ENCODE peak calls at places on chromosomes 6 and 20, in seven cellular contexts. One of them, this sample, is unnamed.

GRCh38 chr20:56157530-56158203 is 90.9 kb upstream of the MC3R start:
- DNase-seq in HCT116: no peak
- DNase-seq in tibial nerve: no peak
- DNase-seq in Panc1: no peak
- DNase-seq in upper lobe of left lung: no peak
- DNase-seq in epithelial cell of proximal tubule: no peak
- DNase-seq in fibroblast of pulmonary artery: no peak
- DNase-seq in this sample: no peak

GRCh38 chr6:123105561-123105960 is 109.5 kb downstream of the CLVS2 start:
- DNase-seq in tibial nerve: no peak
- DNase-seq in Panc1: no peak
- DNase-seq in epithelial cell of proximal tubule: no peak
- DNase-seq in HCT116: no peak
- DNase-seq in upper lobe of left lung: no peak
- DNase-seq in fibroblast of pulmonary artery: peak
- DNase-seq in this sample: no peak

GRCh38 chr6:154123131-154123530 is 84.1 kb downstream of the OPRM1 start:
- DNase-seq in upper lobe of left lung: no peak
- DNase-seq in HCT116: no peak
- DNase-seq in Panc1: no peak
- DNase-seq in fibroblast of pulmonary artery: no peak
- DNase-seq in epithelial cell of proximal tubule: no peak
- DNase-seq in tibial nerve: no peak
- DNase-seq in this sample: no peak

GRCh38 chr20:53750827-53751393 is 157.3 kb upstream of the ZNF217 start:
- DNase-seq in epithelial cell of proximal tubule: no peak
- DNase-seq in HCT116: no peak
- DNase-seq in fibroblast of pulmonary artery: peak
- DNase-seq in tibial nerve: no peak
- DNase-seq in Panc1: no peak
- DNase-seq in upper lobe of left lung: no peak
- DNase-seq in this sample: no peak

GRCh38 chr20:51306521-51307358 is 235.8 kb downstream of the NFATC2 start:
- DNase-seq in upper lobe of left lung: peak
- DNase-seq in HCT116: peak
- DNase-seq in tibial nerve: peak
- DNase-seq in fibroblast of pulmonary artery: peak
- DNase-seq in epithelial cell of proximal tubule: no peak
- DNase-seq in Panc1: peak
- DNase-seq in this sample: peak

GRCh38 chr20:13736792-13737191 is 47.9 kb downstream of the ESF1 start:
- DNase-seq in fibroblast of pulmonary artery: peak
- DNase-seq in tibial nerve: peak
- DNase-seq in Panc1: no peak
- DNase-seq in upper lobe of left lung: no peak
- DNase-seq in epithelial cell of proximal tubule: no peak
- DNase-seq in HCT116: no peak
- DNase-seq in this sample: no peak

GRCh38 chr6:71107935-71108420 is 151.1 kb upstream of the B3GAT2 start:
- DNase-seq in tibial nerve: no peak
- DNase-seq in Panc1: no peak
- DNase-seq in HCT116: peak
- DNase-seq in epithelial cell of proximal tubule: peak
- DNase-seq in fibroblast of pulmonary artery: peak
- DNase-seq in upper lobe of left lung: no peak
- DNase-seq in this sample: no peak

GRCh38 chr6:40879169-40879568 is 159.9 kb downstream of the UNC5CL start:
- DNase-seq in fibroblast of pulmonary artery: no peak
- DNase-seq in HCT116: no peak
- DNase-seq in Panc1: no peak
- DNase-seq in epithelial cell of proximal tubule: no peak
- DNase-seq in upper lobe of left lung: no peak
- DNase-seq in tibial nerve: no peak
- DNase-seq in this sample: no peak

GRCh38 chr6:16982827-16983226 is 119.0 kb upstream of the STMND1 start:
- DNase-seq in HCT116: no peak
- DNase-seq in Panc1: no peak
- DNase-seq in fibroblast of pulmonary artery: peak
- DNase-seq in upper lobe of left lung: no peak
- DNase-seq in epithelial cell of proximal tubule: no peak
- DNase-seq in tibial nerve: no peak
- DNase-seq in this sample: no peak

GRCh38 chr20:37898301-37899104 is 4.4 kb upstream of the VSTM2L start:
- DNase-seq in HCT116: no peak
- DNase-seq in fibroblast of pulmonary artery: no peak
- DNase-seq in Panc1: no peak
- DNase-seq in epithelial cell of proximal tubule: no peak
- DNase-seq in tibial nerve: no peak
- DNase-seq in upper lobe of left lung: no peak
- DNase-seq in this sample: no peak

GRCh38 chr20:37899105-37900045 is 3.6 kb upstream of the VSTM2L start:
- DNase-seq in tibial nerve: no peak
- DNase-seq in fibroblast of pulmonary artery: no peak
- DNase-seq in Panc1: no peak
- DNase-seq in epithelial cell of proximal tubule: no peak
- DNase-seq in HCT116: no peak
- DNase-seq in upper lobe of left lung: no peak
- DNase-seq in this sample: no peak

GRCh38 chr20:37894454-37894853 is 8.5 kb upstream of the VSTM2L start:
- DNase-seq in upper lobe of left lung: no peak
- DNase-seq in tibial nerve: no peak
- DNase-seq in HCT116: no peak
- DNase-seq in fibroblast of pulmonary artery: no peak
- DNase-seq in epithelial cell of proximal tubule: no peak
- DNase-seq in Panc1: no peak
- DNase-seq in this sample: no peak

GRCh38 chr20:37893566-37894241 is 9.2 kb upstream of the VSTM2L start:
- DNase-seq in HCT116: no peak
- DNase-seq in upper lobe of left lung: no peak
- DNase-seq in fibroblast of pulmonary artery: no peak
- DNase-seq in tibial nerve: no peak
- DNase-seq in epithelial cell of proximal tubule: no peak
- DNase-seq in Panc1: no peak
- DNase-seq in this sample: no peak

DNA sequence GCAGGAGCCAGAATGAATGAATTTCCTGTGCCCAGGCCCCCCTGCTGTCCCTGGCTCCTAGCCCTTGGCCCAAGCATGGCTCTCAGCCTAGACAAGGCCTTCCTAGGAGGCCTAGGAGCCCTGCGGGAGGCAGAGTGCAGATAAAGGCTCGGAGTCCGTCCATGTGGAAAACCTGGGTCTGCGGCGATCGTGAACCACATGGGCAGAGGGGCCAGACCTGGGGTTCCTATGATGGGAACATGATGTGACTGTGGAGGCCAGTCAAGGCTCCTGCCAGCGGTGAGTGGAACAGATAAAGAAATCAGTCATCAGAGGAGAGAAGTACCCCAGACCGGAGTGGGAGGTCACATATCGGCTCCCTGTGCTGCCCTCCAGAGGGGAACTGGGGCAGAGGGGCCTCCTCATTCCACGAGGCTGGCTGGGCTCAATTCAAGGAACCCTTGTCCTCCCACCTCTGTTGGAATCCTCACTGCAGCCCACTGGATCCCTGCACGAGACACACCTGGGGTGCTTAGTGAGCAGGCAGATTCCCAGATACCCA is 5.8 kb upstream of the VSTM2L start:
- DNase-seq in fibroblast of pulmonary artery: peak
- DNase-seq in epithelial cell of proximal tubule: no peak
- DNase-seq in upper lobe of left lung: peak
- DNase-seq in Panc1: no peak
- DNase-seq in tibial nerve: no peak
- DNase-seq in HCT116: no peak
- DNase-seq in this sample: no peak
- TF ChIP-seq CTCF in fibroblast of pulmonary artery: peak
- TF ChIP-seq CTCF in epithelial cell of proximal tubule: peak
- TF ChIP-seq CTCF in upper lobe of left lung: no peak
- TF ChIP-seq CTCF in Panc1: no peak
- TF ChIP-seq CTCF in tibial nerve: no peak
- TF ChIP-seq CTCF in HCT116: peak
- TF ChIP-seq CTCF in this sample: peak

GRCh38 chr6:113971786-113972185 is 838 bp upstream of the HDAC2 start:
- DNase-seq in epithelial cell of proximal tubule: no peak
- DNase-seq in fibroblast of pulmonary artery: peak
- DNase-seq in HCT116: no peak
- DNase-seq in Panc1: no peak
- DNase-seq in upper lobe of left lung: no peak
- DNase-seq in tibial nerve: no peak
- DNase-seq in this sample: no peak

GRCh38 chr6:113967777-113968176 is 3.2 kb downstream of the HDAC2 start:
- DNase-seq in epithelial cell of proximal tubule: no peak
- DNase-seq in tibial nerve: no peak
- DNase-seq in fibroblast of pulmonary artery: no peak
- DNase-seq in Panc1: no peak
- DNase-seq in HCT116: no peak
- DNase-seq in upper lobe of left lung: no peak
- DNase-seq in this sample: no peak

GRCh38 chr6:113969888-113970807 is 800 bp downstream of the HDAC2 start:
- DNase-seq in upper lobe of left lung: peak
- DNase-seq in epithelial cell of proximal tubule: no peak
- DNase-seq in HCT116: no peak
- DNase-seq in Panc1: no peak
- DNase-seq in tibial nerve: peak
- DNase-seq in fibroblast of pulmonary artery: peak
- DNase-seq in this sample: peak

GRCh38 chr6:113968472-113968871 is 2.5 kb downstream of the HDAC2 start:
- DNase-seq in upper lobe of left lung: no peak
- DNase-seq in Panc1: no peak
- DNase-seq in epithelial cell of proximal tubule: no peak
- DNase-seq in tibial nerve: no peak
- DNase-seq in HCT116: no peak
- DNase-seq in fibroblast of pulmonary artery: no peak
- DNase-seq in this sample: no peak

DNA sequence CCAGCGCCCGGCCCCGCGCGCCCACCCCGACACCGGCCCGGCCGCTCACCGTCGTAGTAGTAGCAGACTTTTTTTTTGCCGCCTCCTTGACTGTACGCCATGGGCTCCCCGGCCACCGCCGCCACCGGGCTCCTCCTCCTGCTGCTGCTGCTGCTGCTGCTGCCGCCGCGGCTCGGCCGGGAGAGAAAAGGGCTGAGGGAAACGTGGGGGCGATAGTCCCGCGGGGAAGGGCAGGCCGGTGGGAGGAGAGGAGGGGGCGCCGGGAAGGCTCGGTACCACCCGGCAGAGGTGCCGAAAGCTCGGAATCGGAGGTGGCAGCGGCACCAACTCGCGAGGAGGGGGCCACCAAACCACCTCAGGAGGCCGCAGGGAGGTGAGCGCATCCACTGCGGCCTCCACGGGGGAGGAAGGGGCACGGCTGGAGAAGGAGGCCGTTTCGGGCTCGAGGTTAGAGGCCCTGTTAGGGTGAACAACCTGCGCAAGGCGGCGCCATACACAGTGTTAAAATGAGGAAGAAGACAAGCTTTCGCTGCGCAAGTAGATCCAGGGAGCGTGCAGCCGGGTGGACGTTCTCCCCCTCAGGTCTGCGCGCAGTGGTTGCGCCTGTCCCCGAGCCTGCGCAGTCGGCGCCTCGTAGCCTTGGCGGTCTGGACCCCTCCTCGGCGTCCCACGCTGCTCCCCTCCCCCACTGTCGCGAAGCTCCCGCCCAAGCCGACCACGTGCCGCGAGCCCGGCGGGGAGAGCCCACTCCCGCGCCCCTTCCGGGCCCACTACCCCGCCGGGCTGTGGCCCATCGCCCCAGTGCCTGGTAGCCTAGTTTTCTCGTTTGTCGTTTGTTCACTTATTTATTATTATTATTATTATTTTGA is at the start of gene HDAC2:
- DNase-seq in fibroblast of pulmonary artery: peak
- DNase-seq in tibial nerve: peak
- DNase-seq in epithelial cell of proximal tubule: no peak
- DNase-seq in upper lobe of left lung: peak
- DNase-seq in Panc1: peak
- DNase-seq in HCT116: peak
- DNase-seq in this sample: peak
- TF ChIP-seq CTCF in fibroblast of pulmonary artery: no peak
- TF ChIP-seq CTCF in tibial nerve: no peak
- TF ChIP-seq CTCF in epithelial cell of proximal tubule: no peak
- TF ChIP-seq CTCF in upper lobe of left lung: no peak
- TF ChIP-seq CTCF in Panc1: no peak
- TF ChIP-seq CTCF in HCT116: no peak
- TF ChIP-seq CTCF in this sample: no peak

DNA sequence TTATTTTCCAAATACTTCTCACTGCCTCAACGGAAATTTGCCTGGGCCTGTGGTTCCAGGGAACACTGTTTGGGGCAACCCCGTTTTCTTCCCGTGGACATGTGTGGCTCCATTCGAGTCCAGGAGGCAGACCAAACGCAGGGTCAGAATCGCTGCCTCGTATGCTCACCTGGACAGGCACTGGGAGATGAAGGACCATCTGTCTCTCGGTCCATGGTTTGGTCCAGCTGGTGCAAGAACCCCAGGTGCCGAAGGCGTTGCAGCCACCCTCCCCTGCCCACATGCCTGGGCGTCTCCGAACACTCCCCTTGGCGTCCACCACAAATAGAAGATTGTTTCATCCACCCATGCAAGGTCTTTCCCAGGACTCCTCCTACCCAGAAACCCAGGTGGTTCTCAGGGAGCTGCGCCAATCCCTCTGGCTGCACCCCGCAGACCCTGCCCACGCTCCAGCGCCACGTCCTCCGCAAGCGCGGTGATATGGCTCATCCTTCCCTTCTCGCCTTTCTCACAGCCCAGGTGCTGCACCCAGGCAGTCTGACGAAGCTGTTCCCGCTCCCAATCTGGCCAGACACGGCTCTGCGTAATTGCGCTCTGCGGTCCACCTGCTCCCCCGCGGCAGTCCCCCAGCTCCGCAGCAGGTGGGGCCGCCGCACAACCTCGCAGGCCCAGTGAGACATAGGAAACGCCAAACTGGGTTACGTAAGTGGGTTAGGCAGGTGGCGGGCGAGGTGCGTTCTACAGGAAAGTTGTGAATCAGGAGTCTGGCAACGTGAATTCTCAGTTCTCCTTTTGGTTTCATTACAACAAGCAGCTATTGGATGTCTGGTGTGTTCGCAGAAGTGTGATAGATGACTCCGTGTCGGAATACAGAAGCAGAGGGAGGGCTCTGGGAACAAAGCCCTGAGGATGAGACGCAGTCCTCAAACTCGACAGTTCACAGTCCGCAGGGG is 146.2 kb upstream of the ECI2 start:
- DNase-seq in Panc1: no peak
- DNase-seq in upper lobe of left lung: peak
- DNase-seq in fibroblast of pulmonary artery: peak
- DNase-seq in tibial nerve: no peak
- DNase-seq in HCT116: no peak
- DNase-seq in epithelial cell of proximal tubule: peak
- DNase-seq in this sample: no peak
- TF ChIP-seq CTCF in Panc1: peak
- TF ChIP-seq CTCF in upper lobe of left lung: peak
- TF ChIP-seq CTCF in fibroblast of pulmonary artery: peak
- TF ChIP-seq CTCF in tibial nerve: peak
- TF ChIP-seq CTCF in HCT116: no peak
- TF ChIP-seq CTCF in epithelial cell of proximal tubule: peak
- TF ChIP-seq CTCF in this sample: peak

DNA sequence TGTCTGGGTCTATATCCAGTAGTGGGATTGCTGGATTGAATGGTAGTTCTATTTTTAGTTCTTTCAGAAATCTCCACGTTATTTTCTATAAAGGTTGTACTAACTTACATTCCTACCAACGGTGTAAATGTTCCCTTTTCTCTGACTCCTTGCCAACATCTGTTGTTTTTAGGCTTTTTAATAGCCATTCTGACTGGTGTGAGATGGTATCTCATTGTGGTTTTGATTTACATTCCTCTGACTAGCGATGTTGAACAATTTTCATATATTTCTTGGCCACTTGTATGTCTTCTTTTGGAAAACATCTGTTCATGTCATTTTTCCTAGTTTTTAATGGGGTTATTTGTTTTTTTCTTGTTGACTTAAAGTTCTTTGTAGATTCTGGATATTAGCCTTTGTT is 99.3 kb downstream of the BMP2 start:
- DNase-seq in tibial nerve: no peak
- DNase-seq in Panc1: no peak
- DNase-seq in fibroblast of pulmonary artery: no peak
- DNase-seq in upper lobe of left lung: no peak
- DNase-seq in HCT116: no peak
- DNase-seq in epithelial cell of proximal tubule: no peak
- DNase-seq in this sample: no peak
- TF ChIP-seq CTCF in tibial nerve: no peak
- TF ChIP-seq CTCF in Panc1: no peak
- TF ChIP-seq CTCF in fibroblast of pulmonary artery: no peak
- TF ChIP-seq CTCF in upper lobe of left lung: no peak
- TF ChIP-seq CTCF in HCT116: no peak
- TF ChIP-seq CTCF in epithelial cell of proximal tubule: no peak
- TF ChIP-seq CTCF in this sample: no peak